ENCODE peak calls at places on chromosomes 12 and 14, in six cellular contexts. P, L, O, H, V and A are unnamed samples. For H3K9me3, the result is how much of the 10 kb centered on the place peaks cover.

GRCh38 chr12:9049520-9050133 is 60.3 kb downstream of the KLRG1 start:
- DNase-seq in H (no peak), V (peak), O (peak), L (peak), P (no peak), A (no peak)

GRCh38 chr12:100197486-100197885 is 3.1 kb upstream of the ACTR6 start:
- DNase-seq in H (no peak), V (no peak), P (no peak), L (no peak), O (no peak), A (no peak)

GRCh38 chr14:100693877-100694578 is 32.7 kb upstream of the DLK1 start:
- DNase-seq in L (no peak), V (no peak), H (no peak), P (no peak), O (no peak), A (no peak)

GRCh38 chr12:30874455-30875313 is 51.9 kb upstream of the TSPAN11 start:
- DNase-seq in O (no peak), P (no peak), V (no peak), L (no peak), H (no peak), A (no peak)

GRCh38 chr14:94673781-94674231 is 61.6 kb downstream of the SERPINA3 start:
- DNase-seq in O (no peak), V (no peak), H (no peak), L (no peak), P (peak), A (no peak)

GRCh38 chr12:91954761-91955160 is 190.9 kb downstream of the BTG1 start:
- DNase-seq in L (no peak), P (no peak), V (no peak), H (no peak), O (no peak), A (no peak)

GRCh38 chr14:33457617-33458016 is 493.3 kb downstream of the EGLN3 start:
- DNase-seq in O (no peak), V (no peak), P (no peak), L (no peak), H (no peak), A (no peak)

GRCh38 chr12:115259968-115260806 is 576.2 kb upstream of the TBX3 start:
- DNase-seq in H (no peak), P (no peak), V (no peak), O (no peak), L (no peak), A (no peak)

GRCh38 chr14:96136361-96136760 is 68.3 kb upstream of the BDKRB2 start:
- DNase-seq in H (no peak), V (no peak), O (no peak), L (no peak), P (peak), A (no peak)

GRCh38 chr14:73295198-73295796 is 58.0 kb downstream of the PAPLN start:
- DNase-seq in L (peak), H (no peak), O (no peak), V (peak), P (no peak), A (peak)

GRCh38 chr14:100054553-100055075 is 10.6 kb upstream of the EVL start:
- DNase-seq in V (no peak), H (no peak), L (no peak), P (no peak), O (no peak), A (no peak)

GRCh38 chr12:89707992-89708792 is 446 bp downstream of the ATP2B1 start:
- DNase-seq in O (no peak), H (peak), L (no peak), V (peak), P (peak), A (peak)

GRCh38 chr12:76195920-76196319 is 111.4 kb upstream of the NAP1L1 start:
- DNase-seq in H (no peak), L (no peak), P (no peak), V (no peak), O (no peak), A (no peak)

GRCh38 chr12:66030217-66030781 is 100.3 kb downstream of the LLPH start:
- DNase-seq in L (no peak), O (no peak), V (no peak), P (no peak), H (no peak), A (no peak)

GRCh38 chr14:64244279-64244678 is 49.9 kb downstream of the ESR2 start:
- DNase-seq in V (no peak), L (no peak), H (peak), O (no peak), P (peak), A (no peak)

GRCh38 chr12:65720136-65720535 is 104.1 kb upstream of the HMGA2 start:
- DNase-seq in V (no peak), H (no peak), L (no peak), P (peak), O (no peak), A (no peak)

GRCh38 chr14:83255727-83256090 is 1722.1 kb upstream of the SEL1L start:
- DNase-seq in O (no peak), L (no peak), V (no peak), H (no peak), P (no peak), A (no peak)

GRCh38 chr14:89085154-89086059 is 261.0 kb downstream of the TTC8 start:
- DNase-seq in H (no peak), P (no peak), L (no peak), V (no peak), O (no peak), A (no peak)

GRCh38 chr12:133046698-133047097 is 9.4 kb downstream of the ZNF84 start:
- DNase-seq in P (no peak), O (no peak), V (no peak), L (no peak), H (no peak), A (no peak)

GRCh38 chr12:27366621-27367020 is 34.0 kb downstream of the BMAL2 start:
- DNase-seq in H (no peak), V (no peak), O (no peak), P (no peak), L (no peak), A (no peak)
- H3K9me3 ChIP-seq in H (under half), V (under half), O (under half), P (under half), L (under half), A (under half)

GRCh38 chr14:24565766-24566165 is 10.3 kb downstream of the CTSG start:
- DNase-seq in O (no peak), P (no peak), V (no peak), L (no peak), H (no peak), A (no peak)

GRCh38 chr14:24563505-24563904 is 12.5 kb downstream of the CTSG start:
- DNase-seq in P (no peak), O (no peak), V (no peak), H (no peak), L (no peak), A (no peak)

DNA sequence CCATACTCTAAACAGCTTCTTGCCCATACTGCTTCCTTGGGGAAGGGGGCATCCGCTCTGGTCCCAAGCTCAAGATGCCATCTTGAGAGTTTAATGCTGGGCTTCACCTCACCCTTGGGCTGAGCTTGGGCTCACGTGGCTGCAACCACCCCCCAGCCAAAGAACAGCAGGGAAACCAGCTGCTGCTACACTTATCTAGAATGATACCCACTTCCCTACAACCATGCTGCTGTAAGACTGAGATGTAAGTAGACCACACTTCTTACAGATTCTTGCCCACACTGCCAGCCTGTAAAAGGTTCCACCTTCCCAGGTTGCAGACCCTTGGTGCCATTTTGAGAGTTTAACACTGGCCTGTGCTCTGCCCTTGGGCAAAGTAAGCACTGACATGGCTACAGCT is 9.7 kb downstream of the CTSG start:
- DNase-seq in P (no peak), O (no peak), H (no peak), L (no peak), V (no peak), A (no peak)
- H3K4me3 ChIP-seq in P (no peak), O (no peak), H (no peak), L (no peak), V (no peak), A (no peak)

DNA sequence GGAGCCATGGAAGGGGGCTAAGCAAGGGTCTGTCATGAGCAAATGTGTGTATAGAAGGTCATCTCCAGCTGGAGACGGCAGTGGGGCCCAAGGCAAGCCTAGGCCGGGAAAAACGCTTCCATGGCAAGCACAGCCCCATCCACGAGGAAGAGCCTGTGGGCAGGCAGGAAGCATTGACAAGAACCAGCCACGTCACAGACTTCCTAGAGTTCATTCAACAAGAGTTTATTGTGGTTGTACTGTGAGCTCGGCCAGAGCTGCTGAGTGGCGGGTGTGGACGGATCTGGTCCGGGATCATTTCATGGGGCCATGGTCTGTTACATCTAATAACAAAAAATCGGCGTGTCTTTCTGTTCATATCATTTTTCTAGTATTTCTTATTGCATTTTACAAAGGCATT is 311.7 kb downstream of the TMEM121 start:
- DNase-seq in O (no peak), V (no peak), H (no peak), P (no peak), L (no peak), A (no peak)
- H3K9me3 ChIP-seq in O (half or more), V (under half), H (under half), P (under half), L (under half), A (under half)

GRCh38 chr14:52312872-52313492 is 1.1 kb upstream of the PTGER2 start:
- DNase-seq in L (no peak), H (no peak), O (no peak), P (peak), V (no peak), A (no peak)
- H3K4me3 ChIP-seq in L (no peak), H (no peak), O (peak), P (no peak), V (no peak), A (peak)